ENCODE peak calls at places on chromosomes 7 and 10, in four cellular contexts. D is H9, C is IMR-90, S is H1. V is an unnamed sample.

GRCh38 chr7:39410582-39410981 is 155.6 kb upstream of the YAE1 start:
- DNase-seq in C (no peak), D (no peak), S (no peak), V (no peak)

GRCh38 chr10:22624289-22624738 is 90.1 kb downstream of the PIP4K2A start:
- DNase-seq in C (peak), D (no peak), S (no peak), V (peak)

GRCh38 chr7:150307904-150308303 is 15.3 kb upstream of the LRRC61 start:
- DNase-seq in C (no peak), D (peak), S (no peak), V (no peak)

GRCh38 chr10:12777840-12778585 is 223.5 kb downstream of the CCDC3 start:
- DNase-seq in D (no peak), C (no peak), S (no peak), V (no peak)

GRCh38 chr7:77247206-77247850 is 47.7 kb upstream of the FGL2 start:
- DNase-seq in C (peak), S (peak), D (peak), V (peak)

GRCh38 chr10:47405829-47406547 is 21.9 kb upstream of the ZNF488 start:
- DNase-seq in C (no peak), S (no peak), D (no peak), V (no peak)

GRCh38 chr10:70480254-70480861 is 1.8 kb downstream of the PALD1 start:
- DNase-seq in S (no peak), C (no peak), D (no peak), V (no peak)

GRCh38 chr10:96130326-96130758 is 245 bp downstream of the ZNF518A start:
- DNase-seq in C (peak), S (peak), D (peak), V (peak)

GRCh38 chr7:127252380-127252718 is 392 bp downstream of the GRM8 start:
- DNase-seq in C (no peak), D (no peak), S (no peak), V (no peak)

GRCh38 chr7:150780249-150780648 is 19.9 kb downstream of the TMEM176B start:
- DNase-seq in C (no peak), S (no peak), D (no peak), V (no peak)

GRCh38 chr10:60384708-60385398 is 4.8 kb downstream of the ANK3 start:
- DNase-seq in D (no peak), S (no peak), C (peak), V (peak)

GRCh38 chr10:1736972-1737221 is 428 bp downstream of the ADARB2 start:
- DNase-seq in S (no peak), D (no peak), C (no peak), V (no peak)

GRCh38 chr10:108970016-108970415 is 953.3 kb downstream of the XPNPEP1 start:
- DNase-seq in D (peak), S (peak), C (peak), V (peak)

GRCh38 chr10:132634241-132634946 is 96.8 kb downstream of the INPP5A start:
- DNase-seq in C (no peak), S (no peak), D (no peak), V (peak)

GRCh38 chr7:19122018-19122588 is 4.7 kb upstream of the TWIST1 start:
- DNase-seq in D (no peak), S (no peak), C (peak), V (peak)

GRCh38 chr7:5681979-5682546 is 99.4 kb downstream of the RNF216 start:
- DNase-seq in C (no peak), D (no peak), S (no peak), V (no peak)
- H3K56ac ChIP-seq in C (no peak), D (no peak), S (no peak), V (no peak)

DNA sequence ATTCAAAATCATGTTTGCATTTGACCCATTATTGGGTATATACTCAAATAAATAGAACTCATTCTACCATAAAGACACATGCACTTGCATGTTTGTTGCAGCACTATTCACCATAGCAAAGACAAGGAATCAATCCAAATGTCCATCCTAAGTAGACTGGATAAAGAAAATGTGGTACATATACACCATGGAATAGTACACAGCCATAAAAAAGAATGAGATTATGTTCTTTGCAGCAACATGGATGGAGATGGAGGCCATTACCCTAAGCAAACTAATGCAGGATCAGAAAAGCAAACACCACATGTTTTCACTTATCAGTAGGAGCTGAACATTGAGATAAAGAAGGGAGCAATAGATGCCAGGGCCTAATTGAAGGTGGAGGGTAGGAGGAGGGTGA is 12.0 kb upstream of the HHEX start:
- DNase-seq in S (no peak), C (no peak), D (no peak), V (no peak)
- H3K56ac ChIP-seq in S (no peak), C (no peak), D (no peak), V (no peak)

GRCh38 chr7:139861794-139862193 is 32.7 kb downstream of the TBXAS1 start:
- DNase-seq in S (no peak), C (no peak), D (no peak), V (no peak)
- H3K56ac ChIP-seq in S (no peak), C (no peak), D (no peak), V (no peak)

DNA sequence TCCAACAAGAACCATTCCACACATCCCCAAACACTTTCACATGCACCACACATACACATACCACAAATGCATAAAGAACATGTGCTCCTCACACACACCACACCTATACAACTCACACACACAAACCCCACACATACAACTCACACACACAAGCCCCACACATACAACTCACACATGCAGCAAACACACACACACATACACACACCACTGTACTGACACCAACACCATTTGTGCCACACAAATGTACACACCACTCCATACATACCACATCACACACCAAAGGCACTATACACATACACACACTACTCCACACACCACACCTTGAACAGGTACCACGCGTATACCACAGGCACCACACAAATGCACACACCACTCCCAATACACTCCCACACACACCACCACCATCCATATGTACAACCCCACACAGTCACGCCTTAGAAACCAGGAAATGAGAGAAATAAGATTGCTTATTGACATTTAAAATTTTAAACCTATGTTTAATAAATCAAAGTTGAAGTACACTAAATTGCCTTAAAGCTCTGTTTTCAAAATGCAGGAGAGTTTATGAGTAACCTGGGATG is 107.4 kb downstream of the ARL4A start:
- DNase-seq in C (no peak), S (no peak), D (no peak), V (no peak)
- H3K56ac ChIP-seq in C (no peak), S (no peak), D (no peak), V (no peak)

DNA sequence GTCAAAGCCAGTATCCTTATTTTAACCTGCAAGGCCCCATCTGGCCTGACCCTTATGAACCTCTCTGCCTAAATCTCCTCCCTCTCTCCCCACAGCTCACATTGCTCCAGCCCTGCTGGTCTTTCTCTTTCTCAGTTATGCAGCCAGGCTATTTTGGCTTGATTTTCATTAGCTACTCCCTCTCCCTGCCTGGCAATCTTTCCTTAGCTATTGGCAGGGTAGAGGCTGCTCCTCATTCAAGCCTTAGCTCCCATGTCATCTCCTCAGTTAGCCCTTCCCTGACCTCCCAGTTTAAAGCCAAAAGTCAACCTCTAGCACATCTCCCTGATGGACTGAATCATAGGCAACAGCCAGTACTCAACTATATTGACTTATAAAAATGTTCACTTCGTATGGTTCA is 214.4 kb upstream of the CELF2 start:
- DNase-seq in S (no peak), D (no peak), C (no peak), V (no peak)
- H3K56ac ChIP-seq in S (no peak), D (no peak), C (no peak), V (no peak)

DNA sequence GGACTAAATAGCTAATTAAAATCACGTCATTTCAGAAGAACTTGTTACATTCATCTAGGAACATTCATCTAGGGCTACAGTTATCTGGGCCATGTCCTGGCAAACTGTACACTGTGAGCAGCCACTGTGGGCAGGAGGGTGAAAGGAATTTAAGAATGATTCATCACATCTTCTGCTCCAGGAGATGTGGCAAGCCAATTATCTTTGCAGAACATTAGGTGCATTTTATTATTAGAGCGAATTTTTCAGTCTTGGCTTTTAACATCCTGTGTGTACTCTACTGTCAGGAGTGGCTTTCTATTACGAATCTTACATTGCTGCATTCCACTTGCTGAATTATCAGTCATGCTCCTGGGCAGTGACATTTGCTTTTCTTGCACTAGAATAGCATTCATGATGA is 109.2 kb upstream of the TARP start:
- DNase-seq in S (no peak), C (peak), D (no peak), V (no peak)
- H3K56ac ChIP-seq in S (no peak), C (no peak), D (no peak), V (no peak)

DNA sequence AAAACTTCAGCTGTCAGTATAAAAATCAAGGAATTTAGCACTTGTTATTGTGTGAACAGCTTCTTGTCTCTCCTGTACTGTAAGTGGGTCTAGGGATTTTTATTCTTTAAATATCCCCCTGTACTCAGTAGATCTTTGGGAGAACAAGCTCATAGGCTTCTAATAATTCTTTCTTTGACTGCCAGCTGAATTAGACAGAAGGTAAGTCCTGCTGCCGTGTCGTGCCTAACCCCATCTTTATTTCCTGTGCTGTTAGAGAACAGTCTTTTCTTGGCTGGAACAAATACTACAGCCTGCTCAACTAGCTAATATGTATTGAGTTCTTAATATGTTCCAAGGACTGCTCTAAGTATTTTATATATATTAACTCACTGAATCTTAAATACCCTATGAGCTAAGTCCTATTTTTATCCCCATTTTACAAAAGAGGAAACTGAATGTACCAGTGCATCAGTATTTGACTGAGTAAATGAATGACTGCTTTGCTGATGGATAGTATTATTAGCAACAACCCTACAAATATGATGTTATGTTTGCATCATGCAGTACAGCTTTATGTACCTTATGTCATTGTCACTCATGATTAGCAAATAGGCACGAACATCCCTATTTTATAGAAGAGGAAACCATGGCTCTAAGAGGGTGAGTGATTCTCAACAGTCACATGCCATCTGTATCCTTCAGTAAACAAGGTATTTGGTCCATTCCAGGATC is 5.5 kb upstream of the DUSP5 start:
- DNase-seq in D (no peak), C (no peak), S (no peak), V (no peak)
- H3K56ac ChIP-seq in D (no peak), C (no peak), S (no peak), V (no peak)

GRCh38 chr10:36455481-36456119 is 669.8 kb upstream of the ANKRD30A start:
- DNase-seq in D (no peak), S (no peak), C (peak), V (peak)
- H3K56ac ChIP-seq in D (no peak), S (no peak), C (no peak), V (no peak)

GRCh38 chr7:117045927-117046710 is 92.8 kb downstream of the ST7 start:
- DNase-seq in S (no peak), D (no peak), C (no peak), V (no peak)
- H3K56ac ChIP-seq in S (no peak), D (no peak), C (no peak), V (no peak)

GRCh38 chr10:129793479-129793878 is 170.6 kb downstream of the EBF3 start:
- DNase-seq in S (no peak), C (no peak), D (no peak), V (no peak)
- H3K56ac ChIP-seq in S (no peak), C (no peak), D (no peak), V (no peak)